ENCODE peak calls at places on chromosomes 2 and 18, in five cellular contexts. M is C1 segment of cervical spinal cord, R is amniotic epithelial cell, G is kidney, H is nucleus accumbens. P is an unnamed sample.

GRCh38 chr2:84942964-84943421 is 28.0 kb upstream of the KCMF1 start:
- DNase-seq in M (no peak), G (no peak), R (peak; percentile 54), H (no peak), P (no peak)

GRCh38 chr2:8837795-8838140 is 355 bp upstream of the KIDINS220 start:
- DNase-seq in M (no peak), R (no peak), H (no peak), G (no peak), P (no peak)

GRCh38 chr18:28469946-28470345 is 293.0 kb upstream of the CDH2 start:
- DNase-seq in G (no peak), R (peak; percentile 46), H (no peak), M (no peak), P (no peak)

GRCh38 chr18:43760010-43760409 is 482.7 kb upstream of the SYT4 start:
- DNase-seq in G (no peak), H (no peak), M (no peak), R (no peak), P (no peak)

GRCh38 chr2:211408485-211408884 is 852.1 kb downstream of the CPS1 start:
- DNase-seq in G (no peak), M (no peak), H (no peak), R (peak; percentile 90), P (no peak)

GRCh38 chr2:196431957-196432356 is 207.6 kb upstream of the CCDC150 start:
- DNase-seq in G (no peak), R (peak; percentile 12), H (no peak), M (no peak), P (no peak)

GRCh38 chr2:213934560-213934959 is 476.3 kb upstream of the VWC2L start:
- DNase-seq in M (no peak), H (no peak), R (peak; percentile 4), G (no peak), P (no peak)

GRCh38 chr2:634670-635395 is 42.4 kb downstream of the TMEM18 start:
- DNase-seq in G (no peak), H (no peak), R (no peak), M (no peak), P (no peak)

GRCh38 chr2:79393806-79394484 is 118.9 kb upstream of the CTNNA2 start:
- DNase-seq in M (peak; percentile 8), G (peak; percentile 38), R (no peak), H (no peak), P (peak; percentile 31)

GRCh38 chr2:143939976-143940375 is 579.9 kb downstream of the ZEB2 start:
- DNase-seq in G (no peak), R (peak; percentile 4), M (no peak), H (no peak), P (no peak)

GRCh38 chr2:205280630-205281225 is 401.6 kb upstream of the NRP2 start:
- DNase-seq in G (no peak), R (no peak), M (no peak), H (no peak), P (no peak)

GRCh38 chr2:176455865-176456291 is 186.6 kb downstream of the MTX2 start:
- DNase-seq in M (no peak), H (no peak), G (peak; percentile 77), R (peak; percentile 19), P (peak; percentile 41)

GRCh38 chr2:171109571-171109970 is 51.1 kb downstream of the TLK1 start:
- DNase-seq in R (no peak), G (no peak), H (no peak), M (no peak), P (no peak)

GRCh38 chr2:159454185-159454584 is 162.2 kb downstream of the BAZ2B start:
- DNase-seq in G (no peak), R (peak; percentile 62), H (no peak), M (no peak), P (no peak)

GRCh38 chr18:24987933-24988840 is 363.8 kb downstream of the ZNF521 start:
- DNase-seq in R (no peak), G (no peak), H (peak; percentile 3), M (no peak), P (no peak)

GRCh38 chr2:111032721-111033532 is 87.8 kb upstream of the BCL2L11 start:
- DNase-seq in R (peak; percentile 14), H (no peak), G (no peak), M (no peak), P (no peak)

GRCh38 chr2:128306081-128306930 is 12.4 kb downstream of the HS6ST1 start:
- DNase-seq in G (peak; percentile 85), H (no peak), R (peak; percentile 99), M (no peak), P (peak; percentile 31)

GRCh38 chr2:11129598-11130449 is 25.4 kb upstream of the SLC66A3 start:
- DNase-seq in M (peak; percentile 32), R (no peak), G (peak; percentile 93), H (peak; percentile 80), P (no peak)

GRCh38 chr2:149034406-149034805 is 4.1 kb upstream of the LYPD6B start:
- DNase-seq in G (no peak), M (no peak), R (no peak), H (no peak), P (no peak)

GRCh38 chr2:14749869-14750268 is 117.4 kb downstream of the LRATD1 start:
- DNase-seq in H (no peak), G (no peak), M (no peak), R (no peak), P (no peak)

GRCh38 chr2:7037340-7038333 is 120.4 kb downstream of the RNF144A start:
- DNase-seq in R (peak; percentile 71), G (peak; percentile 85), H (peak; percentile 68), M (peak; percentile 67), P (peak; percentile 83)

GRCh38 chr18:78939105-78939504 is 40.5 kb upstream of the SALL3 start:
- DNase-seq in G (no peak), M (no peak), H (no peak), R (no peak), P (no peak)

P was measured in dorsolateral prefrontal cortex.